ENCODE peak calls at places on chromosomes 12 and 14, in six cellular contexts. One of them, this sample, is unnamed.
A peak's percentile ranks its signal among the peaks of the same experiment; 100 is the strongest.

GRCh38 chr14:91154851-91155625 is 41.2 kb downstream of the DGLUCY start:
- DNase-seq in endothelial cell of umbilical vein: peak; percentile 88
- DNase-seq in HepG2: no peak
- DNase-seq in A549: no peak
- DNase-seq in K562: no peak
- DNase-seq in GM12878: no peak
- DNase-seq in this sample: peak; percentile 61

GRCh38 chr14:104689620-104690265 is 325 bp downstream of the INF2 start:
- DNase-seq in endothelial cell of umbilical vein: no peak
- DNase-seq in HepG2: no peak
- DNase-seq in A549: no peak
- DNase-seq in K562: peak; percentile 60
- DNase-seq in GM12878: no peak
- DNase-seq in this sample: peak; percentile 38

GRCh38 chr12:66620026-66620425 is 58.9 kb downstream of the GRIP1 start:
- DNase-seq in endothelial cell of umbilical vein: peak; percentile 13
- DNase-seq in HepG2: no peak
- DNase-seq in A549: no peak
- DNase-seq in K562: no peak
- DNase-seq in GM12878: no peak
- DNase-seq in this sample: no peak

GRCh38 chr14:28760431-28760996 is 6.1 kb upstream of the FOXG1 start:
- DNase-seq in endothelial cell of umbilical vein: no peak
- DNase-seq in HepG2: no peak
- DNase-seq in A549: no peak
- DNase-seq in K562: no peak
- DNase-seq in GM12878: no peak
- DNase-seq in this sample: no peak

GRCh38 chr12:49609875-49610154 is 4.4 kb upstream of the FAM186B start:
- DNase-seq in endothelial cell of umbilical vein: no peak
- DNase-seq in HepG2: no peak
- DNase-seq in A549: no peak
- DNase-seq in K562: no peak
- DNase-seq in GM12878: no peak
- DNase-seq in this sample: peak; percentile 38

GRCh38 chr14:100106260-100106659 is 41.0 kb downstream of the EVL start:
- DNase-seq in endothelial cell of umbilical vein: no peak
- DNase-seq in HepG2: no peak
- DNase-seq in A549: no peak
- DNase-seq in K562: peak; percentile 22
- DNase-seq in GM12878: no peak
- DNase-seq in this sample: no peak

GRCh38 chr14:104223810-104224515 is 85.6 kb downstream of the KIF26A start:
- DNase-seq in endothelial cell of umbilical vein: peak; percentile 16
- DNase-seq in HepG2: no peak
- DNase-seq in A549: no peak
- DNase-seq in K562: no peak
- DNase-seq in GM12878: no peak
- DNase-seq in this sample: no peak

GRCh38 chr14:100835278-100836052 is 9.5 kb downstream of the MEG3 start:
- DNase-seq in endothelial cell of umbilical vein: no peak
- DNase-seq in HepG2: no peak
- DNase-seq in A549: no peak
- DNase-seq in K562: no peak
- DNase-seq in GM12878: no peak
- DNase-seq in this sample: no peak

GRCh38 chr12:75437564-75437963 is 43.0 kb upstream of the GLIPR1 start:
- DNase-seq in endothelial cell of umbilical vein: peak; percentile 42
- DNase-seq in HepG2: peak; percentile 39
- DNase-seq in A549: no peak
- DNase-seq in K562: no peak
- DNase-seq in GM12878: no peak
- DNase-seq in this sample: peak; percentile 21

GRCh38 chr14:35932659-35933159 is 106.6 kb downstream of the BRMS1L start:
- DNase-seq in endothelial cell of umbilical vein: no peak
- DNase-seq in HepG2: no peak
- DNase-seq in A549: no peak
- DNase-seq in K562: no peak
- DNase-seq in GM12878: peak; percentile 47
- DNase-seq in this sample: no peak

GRCh38 chr14:92513966-92514843 is 624 bp downstream of the RIN3 start:
- DNase-seq in endothelial cell of umbilical vein: peak; percentile 34
- DNase-seq in HepG2: peak; percentile 36
- DNase-seq in A549: peak; percentile 40
- DNase-seq in K562: no peak
- DNase-seq in GM12878: no peak
- DNase-seq in this sample: peak; percentile 44

GRCh38 chr12:79296871-79297270 is 393.9 kb downstream of the PAWR start:
- DNase-seq in endothelial cell of umbilical vein: peak; percentile 39
- DNase-seq in HepG2: no peak
- DNase-seq in A549: no peak
- DNase-seq in K562: no peak
- DNase-seq in GM12878: no peak
- DNase-seq in this sample: no peak
- TF ChIP-seq MYC in endothelial cell of umbilical vein: no peak
- TF ChIP-seq MYC in HepG2: no peak
- TF ChIP-seq MYC in A549: no peak
- TF ChIP-seq MYC in K562: no peak
- TF ChIP-seq MYC in GM12878: no peak
- TF ChIP-seq MYC in this sample: no peak

DNA sequence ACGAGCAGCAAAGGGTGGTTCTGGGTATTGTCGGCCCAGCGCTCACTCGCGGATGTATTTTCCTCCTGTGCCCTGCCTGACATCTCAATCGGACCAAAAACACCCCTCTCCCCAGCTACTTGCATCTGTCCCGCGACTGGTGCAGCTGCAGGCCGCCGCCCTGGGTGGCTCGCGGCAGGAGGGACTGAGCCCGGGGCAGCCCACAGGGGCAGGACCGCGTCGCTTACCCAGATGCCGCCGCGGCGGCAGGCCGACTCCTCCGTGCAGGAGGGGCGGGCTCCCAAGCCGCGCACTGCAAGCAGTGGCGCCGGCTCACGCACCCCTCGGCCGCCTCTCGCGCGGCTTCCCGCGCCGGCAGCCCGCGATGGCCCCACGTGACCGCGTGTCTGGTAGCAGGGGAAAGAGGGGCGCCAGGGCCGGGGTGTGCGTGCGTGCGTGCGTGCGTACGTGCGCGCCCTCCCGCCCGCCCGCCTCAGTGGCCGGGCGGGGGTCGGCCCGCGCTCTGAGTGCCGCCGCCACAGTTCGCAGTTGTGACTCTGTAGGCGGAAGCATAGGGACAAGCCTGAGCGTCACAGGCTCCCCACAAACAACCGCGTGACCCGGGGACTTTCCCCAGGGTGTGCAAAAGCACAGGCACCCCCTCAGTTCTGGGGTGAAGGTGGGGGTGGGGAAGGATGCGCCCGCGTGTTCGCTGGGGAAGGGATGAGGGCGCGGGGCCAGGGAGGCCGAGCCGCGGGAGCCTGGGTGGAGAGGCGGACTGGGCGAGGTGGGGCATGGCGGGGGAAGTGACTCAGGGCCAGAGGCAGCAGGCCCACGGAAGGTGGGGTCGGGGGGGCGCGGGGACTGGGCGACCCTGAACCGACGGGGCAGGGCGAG is at the start of gene ZBTB25:
- DNase-seq in endothelial cell of umbilical vein: peak; percentile 95
- DNase-seq in HepG2: peak; percentile 90
- DNase-seq in A549: peak; percentile 80
- DNase-seq in K562: peak; percentile 71
- DNase-seq in GM12878: peak; percentile 83
- DNase-seq in this sample: peak; percentile 94
- TF ChIP-seq POLR2A in endothelial cell of umbilical vein: peak; percentile 84
- TF ChIP-seq POLR2A in HepG2: peak; percentile 83
- TF ChIP-seq POLR2A in A549: peak; percentile 52
- TF ChIP-seq POLR2A in K562: peak; percentile 72
- TF ChIP-seq POLR2A in GM12878: peak; percentile 85
- TF ChIP-seq POLR2A in this sample: peak; percentile 85

GRCh38 chr12:53975019-53975815 is 463 bp upstream of the HOTAIR start:
- DNase-seq in endothelial cell of umbilical vein: no peak
- DNase-seq in HepG2: no peak
- DNase-seq in A549: no peak
- DNase-seq in K562: no peak
- DNase-seq in GM12878: no peak
- DNase-seq in this sample: no peak
- H3K4me3 ChIP-seq in endothelial cell of umbilical vein: no peak overlapping the region
- H3K4me3 ChIP-seq in HepG2: no peak overlapping the region
- H3K4me3 ChIP-seq in A549: peak overlapping the region; percentile 57
- H3K4me3 ChIP-seq in K562: no peak overlapping the region
- H3K4me3 ChIP-seq in GM12878: peak overlapping the region; percentile 34
- H3K4me3 ChIP-seq in this sample: no peak overlapping the region

GRCh38 chr14:32078794-32079663 is 1.9 kb downstream of the ARHGAP5 start:
- DNase-seq in endothelial cell of umbilical vein: peak; percentile 33
- DNase-seq in HepG2: peak; percentile 96
- DNase-seq in A549: no peak
- DNase-seq in K562: no peak
- DNase-seq in GM12878: no peak
- DNase-seq in this sample: no peak
- TF ChIP-seq MYC in endothelial cell of umbilical vein: no peak
- TF ChIP-seq MYC in HepG2: no peak
- TF ChIP-seq MYC in A549: no peak
- TF ChIP-seq MYC in K562: no peak
- TF ChIP-seq MYC in GM12878: no peak
- TF ChIP-seq MYC in this sample: no peak

GRCh38 chr12:10613334-10614055 is at the start of gene MAGOHB:
- DNase-seq in endothelial cell of umbilical vein: peak; percentile 95
- DNase-seq in HepG2: peak; percentile 92
- DNase-seq in A549: peak; percentile 79
- DNase-seq in K562: peak; percentile 77
- DNase-seq in GM12878: peak; percentile 90
- DNase-seq in this sample: peak; percentile 95
- TF ChIP-seq POLR2A in endothelial cell of umbilical vein: peak; percentile 70
- TF ChIP-seq POLR2A in HepG2: peak; percentile 94
- TF ChIP-seq POLR2A in A549: peak; percentile 82
- TF ChIP-seq POLR2A in K562: peak; percentile 84
- TF ChIP-seq POLR2A in GM12878: peak; percentile 94
- TF ChIP-seq POLR2A in this sample: peak; percentile 84

GRCh38 chr12:992647-993046 is 1.6 kb downstream of the ERC1 start:
- DNase-seq in endothelial cell of umbilical vein: no peak
- DNase-seq in HepG2: no peak
- DNase-seq in A549: no peak
- DNase-seq in K562: no peak
- DNase-seq in GM12878: no peak
- DNase-seq in this sample: no peak
- H3K4me3 ChIP-seq in endothelial cell of umbilical vein: no peak overlapping the region
- H3K4me3 ChIP-seq in HepG2: peak overlapping the region; percentile 81
- H3K4me3 ChIP-seq in A549: no peak overlapping the region
- H3K4me3 ChIP-seq in K562: no peak overlapping the region
- H3K4me3 ChIP-seq in GM12878: no peak overlapping the region
- H3K4me3 ChIP-seq in this sample: no peak overlapping the region

DNA sequence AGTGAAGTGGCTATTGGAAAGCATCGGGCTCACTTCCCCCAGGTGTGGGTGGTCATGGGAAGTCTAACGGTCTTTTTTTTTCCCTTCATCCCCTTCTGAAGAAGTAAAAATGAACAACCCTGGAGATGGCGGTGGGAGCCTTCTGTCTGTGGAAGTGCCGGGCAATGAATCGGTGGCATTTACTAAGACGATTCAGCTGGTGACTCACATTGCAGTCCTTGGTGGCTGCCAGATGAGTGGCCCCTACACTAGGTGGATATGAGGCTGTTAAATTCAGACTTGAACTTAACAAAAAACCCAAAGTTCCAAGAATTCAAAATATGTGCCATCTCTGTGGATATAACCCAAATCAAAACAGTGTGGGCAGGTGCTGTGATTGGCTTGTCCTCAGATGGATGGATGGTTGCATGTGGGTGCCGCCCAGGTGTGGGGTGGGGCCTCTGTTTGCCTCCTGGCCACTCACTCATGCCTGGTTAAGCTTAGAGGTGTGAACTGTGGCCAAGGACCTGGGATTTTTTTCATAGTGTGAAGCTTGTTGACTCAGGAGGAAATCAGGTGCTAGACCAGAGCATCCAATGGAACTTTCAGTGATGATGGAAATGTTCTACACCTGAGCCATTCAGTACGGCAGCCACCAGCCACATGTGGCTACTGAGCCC is 176.7 kb upstream of the NOS1 start:
- DNase-seq in endothelial cell of umbilical vein: no peak
- DNase-seq in HepG2: no peak
- DNase-seq in A549: no peak
- DNase-seq in K562: no peak
- DNase-seq in GM12878: no peak
- DNase-seq in this sample: no peak
- TF ChIP-seq MYC in endothelial cell of umbilical vein: no peak
- TF ChIP-seq MYC in HepG2: no peak
- TF ChIP-seq MYC in A549: no peak
- TF ChIP-seq MYC in K562: no peak
- TF ChIP-seq MYC in GM12878: no peak
- TF ChIP-seq MYC in this sample: no peak